ENCODE peak calls at places on chromosomes 16 and 17, in four cellular contexts. M, E, Z and C are unnamed samples.

GRCh38 chr16:57070986-57071540 is 21.3 kb upstream of the CPNE2 start:
- DNase-seq in M (no peak), E (no peak), Z (no peak), C (no peak)

GRCh38 chr16:50747206-50747956 is 5.5 kb downstream of the CYLD start:
- DNase-seq in M (no peak), E (no peak), Z (no peak), C (peak)

GRCh38 chr16:15404792-15405191 is 9.2 kb downstream of the MPV17L start:
- DNase-seq in M (no peak), E (no peak), Z (no peak), C (no peak)

GRCh38 chr16:3599922-3600321 is 11.5 kb downstream of the SLX4 start:
- DNase-seq in M (peak), E (no peak), Z (no peak), C (no peak)

GRCh38 chr17:19013806-19014627 is 9.5 kb upstream of the FAM83G start:
- DNase-seq in M (no peak), E (no peak), Z (no peak), C (no peak)

GRCh38 chr17:69047368-69048263 is 13.1 kb downstream of the ABCA9 start:
- DNase-seq in M (no peak), E (peak), Z (no peak), C (peak)

GRCh38 chr16:68066763-68067162 is 18.4 kb upstream of the NFATC3 start:
- DNase-seq in M (no peak), E (no peak), Z (no peak), C (no peak)

GRCh38 chr17:31789707-31790505 is 69.1 kb downstream of the COPRS start:
- DNase-seq in M (no peak), E (no peak), Z (no peak), C (no peak)

GRCh38 chr16:83704656-83705055 is 103.1 kb upstream of the HSBP1 start:
- DNase-seq in M (no peak), E (no peak), Z (no peak), C (no peak)

GRCh38 chr17:82291582-82292250 is 18.2 kb upstream of the CSNK1D start:
- DNase-seq in M (no peak), E (no peak), Z (no peak), C (no peak)

GRCh38 chr17:296382-296781 is 56.2 kb downstream of the RPH3AL start:
- DNase-seq in M (no peak), E (no peak), Z (no peak), C (no peak)